ENCODE peak calls at places on chromosome 5, in four cellular contexts. Q, B, M and O are unnamed samples.

GRCh38 chr5:30413540-30413939 is 779.9 kb upstream of the CDH6 start:
- DNase-seq in Q (no peak), B (no peak), M (no peak), O (no peak)

GRCh38 chr5:36934740-36935356 is 58.3 kb downstream of the NIPBL start:
- DNase-seq in Q (no peak), B (peak), M (no peak), O (no peak)

GRCh38 chr5:113164016-113164415 is 187.4 kb downstream of the DCP2 start:
- DNase-seq in Q (no peak), B (no peak), M (no peak), O (no peak)

GRCh38 chr5:76165961-76166360 is 82.8 kb downstream of the SV2C start:
- DNase-seq in Q (no peak), B (no peak), M (no peak), O (no peak)

GRCh38 chr5:124613273-124613953 is 133.0 kb downstream of the ZNF608 start:
- DNase-seq in Q (no peak), B (no peak), M (no peak), O (no peak)

GRCh38 chr5:171706736-171707440 is 78.7 kb upstream of the SMIM23 start:
- DNase-seq in Q (no peak), B (no peak), M (no peak), O (no peak)

GRCh38 chr5:16983022-16983639 is 47.0 kb upstream of the MYO10 start:
- DNase-seq in Q (no peak), B (no peak), M (no peak), O (no peak)

GRCh38 chr5:173662896-173663809 is 46.7 kb upstream of the BOD1 start:
- DNase-seq in Q (no peak), B (no peak), M (no peak), O (no peak)

GRCh38 chr5:132103380-132103951 is 29.9 kb downstream of the CSF2 start:
- DNase-seq in Q (no peak), B (peak), M (peak), O (no peak)

GRCh38 chr5:127031147-127031862 is 947 bp upstream of the MARCHF3 start:
- DNase-seq in Q (peak), B (no peak), M (no peak), O (no peak)

GRCh38 chr5:172773481-172774469 is 2.8 kb upstream of the DUSP1 start:
- DNase-seq in Q (no peak), B (peak), M (no peak), O (no peak)

GRCh38 chr5:174816858-174817257 is 92.5 kb downstream of the MSX2 start:
- DNase-seq in Q (no peak), B (no peak), M (no peak), O (no peak)

GRCh38 chr5:68287976-68288755 is 72.6 kb downstream of the PIK3R1 start:
- DNase-seq in Q (peak), B (peak), M (no peak), O (peak)

DNA sequence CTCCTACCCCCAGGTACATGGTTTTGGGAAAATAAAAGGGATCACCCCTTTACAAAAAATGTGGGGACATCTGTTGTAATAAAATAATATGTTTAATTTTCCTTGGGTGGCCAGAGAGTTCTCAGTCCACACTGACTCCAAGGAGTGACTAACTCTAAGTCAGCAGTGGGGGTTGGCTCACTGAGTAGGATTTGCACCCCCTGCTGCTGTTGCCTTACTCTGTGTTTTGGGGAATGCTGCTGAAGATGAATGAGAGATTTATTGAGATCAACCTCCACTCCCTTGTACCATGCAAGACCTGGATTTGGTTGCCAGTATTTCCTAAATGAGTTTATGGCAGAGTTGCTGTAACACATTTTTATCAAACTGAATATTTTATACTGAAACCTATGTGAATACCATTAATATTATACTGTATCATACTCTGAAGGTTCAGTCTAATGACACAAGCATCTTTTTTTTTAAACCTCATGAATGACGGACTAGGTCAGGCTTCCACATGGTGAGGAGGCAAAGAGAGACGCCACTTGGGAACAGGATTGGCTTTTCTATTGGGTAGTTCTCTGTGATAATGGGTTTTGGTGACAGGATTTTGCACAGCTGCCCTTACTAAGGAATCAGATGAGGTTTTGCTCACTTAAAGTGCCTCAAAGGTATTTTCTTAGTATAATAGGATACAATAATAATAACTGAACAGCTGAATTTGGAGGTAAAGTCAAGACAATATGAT is 121.3 kb upstream of the OSMR start:
- DNase-seq in Q (no peak), B (no peak), M (no peak), O (no peak)
- TF ChIP-seq CTCF in Q (no peak), B (no peak), M (no peak), O (no peak)

DNA sequence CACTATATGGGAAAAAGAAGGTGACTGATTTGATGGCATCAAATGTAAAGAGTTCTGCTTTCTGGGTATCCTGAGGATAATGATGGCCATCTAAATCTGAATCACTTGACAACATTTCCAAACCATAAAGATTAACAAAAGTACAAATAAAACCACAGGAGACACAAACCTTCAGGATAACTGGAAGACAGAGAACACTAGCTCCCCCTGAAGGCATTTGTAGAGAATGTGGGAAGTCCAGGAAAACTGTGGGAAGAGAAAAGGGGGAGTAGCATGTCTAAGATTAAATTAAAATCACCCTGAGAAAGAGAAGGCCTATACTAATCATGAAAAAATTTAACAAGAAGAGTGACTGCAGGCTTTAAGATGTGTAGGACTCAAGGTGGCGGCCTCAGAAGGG is 116.2 kb downstream of the PRELID2 start:
- DNase-seq in Q (no peak), B (peak), M (no peak), O (no peak)
- TF ChIP-seq CTCF in Q (peak), B (peak), M (peak), O (peak)

GRCh38 chr5:4215143-4215542 is 619.5 kb downstream of the IRX1 start:
- DNase-seq in Q (no peak), B (no peak), M (no peak), O (no peak)
- TF ChIP-seq CTCF in Q (no peak), B (no peak), M (no peak), O (no peak)

GRCh38 chr5:2782658-2783057 is 31.2 kb upstream of the IRX2 start:
- DNase-seq in Q (no peak), B (no peak), M (no peak), O (no peak)

GRCh38 chr5:2780421-2781171 is 29.1 kb upstream of the IRX2 start:
- DNase-seq in Q (no peak), B (no peak), M (no peak), O (no peak)

GRCh38 chr5:2779459-2779858 is 28.0 kb upstream of the IRX2 start:
- DNase-seq in Q (no peak), B (no peak), M (no peak), O (no peak)

DNA sequence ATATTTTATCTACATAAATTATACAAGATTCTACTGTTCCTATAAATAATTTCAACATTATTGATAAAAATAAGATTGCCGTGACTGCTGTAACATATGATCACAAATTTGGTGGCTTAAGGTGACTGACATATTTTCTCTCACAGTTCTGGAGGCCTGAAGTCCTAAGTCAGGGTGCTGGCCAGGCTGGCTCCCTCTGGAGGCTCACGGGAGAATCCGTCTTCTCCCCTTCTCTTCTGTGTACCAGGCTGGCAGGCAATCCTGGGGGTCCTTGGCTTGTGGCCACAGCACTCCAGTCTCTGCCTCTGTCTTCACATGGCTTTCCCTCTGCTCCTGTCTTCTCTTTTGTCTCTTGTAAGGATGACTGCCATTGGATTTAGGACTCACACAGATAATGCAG is 31.7 kb upstream of the IRX2 start:
- DNase-seq in Q (no peak), B (no peak), M (no peak), O (no peak)
- TF ChIP-seq CTCF in Q (no peak), B (no peak), M (peak), O (peak)

GRCh38 chr5:150284311-150284710 is 5.3 kb downstream of the CAMK2A start:
- DNase-seq in Q (peak), B (no peak), M (no peak), O (no peak)

GRCh38 chr5:150288361-150288760 is 1.2 kb downstream of the CAMK2A start:
- DNase-seq in Q (no peak), B (no peak), M (no peak), O (no peak)

GRCh38 chr5:150283904-150284303 is 5.7 kb downstream of the CAMK2A start:
- DNase-seq in Q (no peak), B (no peak), M (no peak), O (no peak)

GRCh38 chr5:150285114-150285513 is 4.5 kb downstream of the CAMK2A start:
- DNase-seq in Q (no peak), B (no peak), M (no peak), O (no peak)

GRCh38 chr5:150286820-150287219 is 2.8 kb downstream of the CAMK2A start:
- DNase-seq in Q (peak), B (no peak), M (no peak), O (no peak)
- TF ChIP-seq CTCF in Q (peak), B (peak), M (peak), O (peak)

DNA sequence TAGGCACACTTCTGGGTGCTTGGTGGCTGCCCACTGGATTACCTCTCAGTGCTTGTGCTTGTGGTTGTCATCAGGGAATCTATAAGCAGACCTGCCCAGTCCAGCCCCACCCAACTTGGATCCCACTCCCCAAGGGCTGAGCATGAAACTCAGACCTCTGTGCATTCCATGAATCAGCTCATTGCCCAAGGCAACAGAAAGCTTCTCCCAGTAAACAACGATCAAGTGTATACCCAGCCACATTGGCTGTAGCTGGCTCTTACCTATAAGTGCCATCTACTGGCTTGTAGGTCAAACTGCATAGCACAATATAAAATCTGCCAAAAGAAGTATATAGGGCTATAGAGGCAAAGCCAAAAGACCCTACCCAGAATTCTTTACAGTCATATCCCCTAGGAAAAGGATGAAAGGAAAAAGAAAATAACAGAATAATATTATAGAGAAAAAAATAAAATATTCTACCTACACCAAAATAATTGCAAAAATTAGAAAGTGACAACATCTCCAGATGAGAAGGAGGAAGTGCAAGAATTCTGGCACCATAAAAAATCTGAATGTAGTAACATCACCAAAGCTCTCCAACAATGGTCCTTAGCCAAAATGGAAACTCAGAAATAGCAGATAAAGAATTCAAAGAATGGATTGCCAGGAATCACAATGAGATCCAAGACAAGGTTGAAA is 321.0 kb upstream of the TRPC7 start:
- DNase-seq in Q (no peak), B (peak), M (peak), O (no peak)
- TF ChIP-seq CTCF in Q (peak), B (peak), M (peak), O (peak)

GRCh38 chr5:34455096-34455495 is 201.0 kb upstream of the RAI14 start:
- DNase-seq in Q (no peak), B (no peak), M (no peak), O (no peak)

GRCh38 chr5:34447424-34447823 is 208.7 kb upstream of the RAI14 start:
- DNase-seq in Q (peak), B (no peak), M (no peak), O (no peak)

GRCh38 chr5:34450338-34450737 is 205.8 kb upstream of the RAI14 start:
- DNase-seq in Q (no peak), B (no peak), M (no peak), O (no peak)

GRCh38 chr5:34449639-34450038 is 206.5 kb upstream of the RAI14 start:
- DNase-seq in Q (no peak), B (no peak), M (no peak), O (no peak)

DNA sequence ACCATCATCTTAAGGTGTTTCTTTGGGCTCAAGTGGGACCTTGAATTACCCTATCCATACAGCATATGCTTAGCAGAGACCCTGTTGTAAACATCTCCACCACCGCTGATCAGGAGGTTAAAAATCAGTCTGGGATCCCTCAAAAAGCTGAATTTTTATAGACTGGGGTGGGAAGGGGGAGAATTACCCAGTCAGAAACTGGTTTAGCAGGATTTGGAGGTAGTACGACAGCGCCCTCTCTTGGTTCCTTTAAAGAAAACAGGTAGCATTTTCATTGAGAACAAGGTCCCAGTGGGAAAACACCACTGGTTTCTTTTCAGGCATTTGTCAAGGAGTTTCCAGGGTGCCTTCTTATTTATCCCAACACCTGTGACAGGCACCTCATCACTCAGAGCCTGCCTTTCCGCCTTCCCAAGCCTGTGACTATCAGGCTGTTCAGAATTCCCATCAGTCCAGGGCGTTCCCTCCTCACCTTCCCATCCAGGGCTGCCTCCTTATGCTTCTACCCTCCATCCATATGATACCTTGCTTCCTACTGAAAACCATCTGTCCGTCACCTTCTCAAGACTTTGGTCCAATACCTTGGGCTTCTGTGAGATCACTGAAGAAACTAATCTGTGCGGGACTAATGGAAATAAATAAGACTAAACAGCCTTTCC is 203.8 kb upstream of the RAI14 start:
- DNase-seq in Q (no peak), B (peak), M (no peak), O (no peak)
- TF ChIP-seq CTCF in Q (peak), B (peak), M (peak), O (peak)

GRCh38 chr5:111461261-111461671 is 51.1 kb downstream of the STARD4 start:
- DNase-seq in Q (peak), B (peak), M (no peak), O (peak)
- TF ChIP-seq CTCF in Q (peak), B (peak), M (peak), O (peak)